ENCODE peak calls at places on chromosome 13, in five cellular contexts. O is NCI-H345; L is activated CD4-positive, alpha-beta T cell treated with anti-CD3 and anti-CD28 coated beads, Interleukin-2, amount 10 ng/mL, durations not matched to agents 7 days and 5 days; T is heart right ventricle; Y is SK-N-SH. N is an unnamed sample.

GRCh38 chr13:35143123-35143522 is 201.1 kb downstream of the NBEA start:
- DNase-seq in O (no peak), L (no peak), T (no peak), Y (no peak), N (no peak)

GRCh38 chr13:53201454-53202225 is 173.0 kb downstream of the OLFM4 start:
- DNase-seq in O (peak), L (no peak), T (no peak), Y (peak), N (no peak)

GRCh38 chr13:46296920-46297319 is 85.2 kb downstream of the LRRC63 start:
- DNase-seq in O (no peak), L (no peak), T (no peak), Y (no peak), N (peak)

GRCh38 chr13:27772651-27773425 is 19.4 kb upstream of the GSX1 start:
- DNase-seq in O (no peak), L (no peak), T (no peak), Y (no peak), N (no peak)

GRCh38 chr13:24135674-24136300 is 24.7 kb upstream of the SPATA13 start:
- DNase-seq in O (no peak), L (no peak), T (no peak), Y (no peak), N (no peak)

GRCh38 chr13:109910131-109910530 is 123.7 kb upstream of the IRS2 start:
- DNase-seq in O (no peak), L (no peak), T (no peak), Y (no peak), N (no peak)

GRCh38 chr13:98521876-98522275 is 55.0 kb downstream of the STK24 start:
- DNase-seq in O (no peak), L (no peak), T (no peak), Y (no peak), N (no peak)

GRCh38 chr13:76319921-76320320 is 566.3 kb downstream of the KCTD12 start:
- DNase-seq in O (no peak), L (no peak), T (no peak), Y (no peak), N (no peak)

GRCh38 chr13:40063743-40064142 is 408.3 kb downstream of the COG6 start:
- DNase-seq in O (no peak), L (no peak), T (no peak), Y (no peak), N (no peak)

GRCh38 chr13:101661839-101662238 is 209.4 kb downstream of the ITGBL1 start:
- DNase-seq in O (no peak), L (no peak), T (no peak), Y (no peak), N (no peak)

GRCh38 chr13:99063178-99063577 is 85.3 kb upstream of the DOCK9 start:
- DNase-seq in O (no peak), L (no peak), T (no peak), Y (no peak), N (no peak)

GRCh38 chr13:110779046-110779445 is 65.5 kb downstream of the ING1 start:
- DNase-seq in O (no peak), L (no peak), T (no peak), Y (no peak), N (no peak)

GRCh38 chr13:50401721-50402510 is 386.7 kb downstream of the KCNRG start:
- DNase-seq in O (no peak), L (no peak), T (no peak), Y (no peak), N (no peak)

GRCh38 chr13:62747152-62747551 is 1331.5 kb upstream of the PCDH20 start:
- DNase-seq in O (no peak), L (no peak), T (no peak), Y (no peak), N (no peak)

GRCh38 chr13:82654851-82655517 is 1227.3 kb downstream of the SLITRK1 start:
- DNase-seq in O (no peak), L (no peak), T (peak), Y (no peak), N (no peak)

GRCh38 chr13:44249439-44249838 is 124.2 kb upstream of the SERP2 start:
- DNase-seq in O (no peak), L (no peak), T (peak), Y (no peak), N (no peak)

GRCh38 chr13:21458457-21458815 is 667 bp downstream of the ZDHHC20 start:
- DNase-seq in O (peak), L (peak), T (peak), Y (peak), N (peak)

GRCh38 chr13:31073859-31074718 is 87.6 kb downstream of the HSPH1 start:
- DNase-seq in O (no peak), L (peak), T (no peak), Y (no peak), N (no peak)

GRCh38 chr13:102922184-102922583 is 76.4 kb downstream of the ERCC5 start:
- DNase-seq in O (no peak), L (no peak), T (no peak), Y (no peak), N (no peak)

GRCh38 chr13:29693297-29693945 is 97.9 kb upstream of the SLC7A1 start:
- DNase-seq in O (no peak), L (no peak), T (no peak), Y (no peak), N (no peak)

GRCh38 chr13:52010890-52011689 is at the start of gene ATP7B:
- DNase-seq in O (no peak), L (peak), T (peak), Y (peak), N (peak)

GRCh38 chr13:89520468-89520867 is 1827.0 kb upstream of the MIR17HG start:
- DNase-seq in O (no peak), L (no peak), T (no peak), Y (no peak), N (no peak)

GRCh38 chr13:53112522-53112921 is 83.9 kb downstream of the OLFM4 start:
- DNase-seq in O (peak), L (no peak), T (no peak), Y (no peak), N (no peak)

GRCh38 chr13:101935828-101936227 is 466.0 kb downstream of the FGF14 start:
- DNase-seq in O (no peak), L (no peak), T (no peak), Y (no peak), N (no peak)

GRCh38 chr13:23667750-23668149 is 97.5 kb downstream of the TNFRSF19 start:
- DNase-seq in O (no peak), L (no peak), T (no peak), Y (no peak), N (no peak)

GRCh38 chr13:106630650-106631049 is 62.7 kb upstream of the ARGLU1 start:
- DNase-seq in O (no peak), L (no peak), T (no peak), Y (no peak), N (no peak)

GRCh38 chr13:39886336-39886735 is 230.9 kb downstream of the COG6 start:
- DNase-seq in O (no peak), L (no peak), T (no peak), Y (no peak), N (no peak)

GRCh38 chr13:33992891-33993336 is 175.0 kb downstream of the RFC3 start:
- DNase-seq in O (peak), L (no peak), T (no peak), Y (no peak), N (no peak)

GRCh38 chr13:77207943-77208342 is 119.0 kb downstream of the MYCBP2 start:
- DNase-seq in O (no peak), L (no peak), T (no peak), Y (no peak), N (no peak)

GRCh38 chr13:31909889-31910551 is 121.6 kb upstream of the FRY start:
- DNase-seq in O (peak), L (peak), T (peak), Y (peak), N (peak)

GRCh38 chr13:97586941-97587340 is 153.0 kb downstream of the RAP2A start:
- DNase-seq in O (no peak), L (no peak), T (no peak), Y (no peak), N (no peak)

GRCh38 chr13:97256343-97256783 is 34.2 kb downstream of the MBNL2 start:
- DNase-seq in O (no peak), L (no peak), T (no peak), Y (no peak), N (peak)

GRCh38 chr13:44844786-44845185 is 144.5 kb downstream of the NUFIP1 start:
- DNase-seq in O (no peak), L (no peak), T (no peak), Y (no peak), N (no peak)